ENCODE peak calls at places on chromosomes 11 and 22, in five cellular contexts. N is COR-L47; P is activated CD4-positive, alpha-beta T cell treated with anti-CD3 and anti-CD28 coated beads for 48 hours; Z is GM13977; S is colonic mucosa. K is an unnamed sample.

GRCh38 chr11:46513934-46514342 is 79.9 kb downstream of the AMBRA1 start:
- DNase-seq in N (peak; percentile 80), P (no peak), Z (no peak), S (no peak), K (peak; percentile 81)

GRCh38 chr11:83521647-83522596 is 235.8 kb upstream of the CCDC90B start:
- DNase-seq in N (peak; percentile 29), P (no peak), Z (no peak), S (no peak), K (peak; percentile 40)

GRCh38 chr11:108647701-108648527 is 17.0 kb upstream of the DDX10 start:
- DNase-seq in N (peak; percentile 59), P (peak; percentile 73), Z (no peak), S (peak; percentile 70), K (peak; percentile 55)

GRCh38 chr22:37501610-37502341 is 15.6 kb upstream of the MFNG start:
- DNase-seq in N (peak; percentile 72), P (no peak), Z (no peak), S (peak; percentile 95), K (no peak)

GRCh38 chr11:8389034-8389996 is 125.6 kb upstream of the LMO1 start:
- DNase-seq in N (peak; percentile 2), P (no peak), Z (no peak), S (no peak), K (no peak)

GRCh38 chr11:2272241-2272945 is 2.0 kb upstream of the ASCL2 start:
- DNase-seq in N (no peak), P (no peak), Z (no peak), S (peak; percentile 10), K (no peak)

GRCh38 chr11:70912226-70912840 is 340.0 kb downstream of the SHANK2 start:
- DNase-seq in N (peak; percentile 30), P (peak; percentile 8), Z (no peak), S (no peak), K (no peak)

GRCh38 chr22:29707471-29707870 is 12.3 kb upstream of the CABP7 start:
- DNase-seq in N (no peak), P (no peak), Z (no peak), S (no peak), K (no peak)

GRCh38 chr11:69656536-69657455 is 15.8 kb downstream of the CCND1 start:
- DNase-seq in N (no peak), P (no peak), Z (no peak), S (no peak), K (no peak)

GRCh38 chr11:62124186-62125113 is 639 bp downstream of the INCENP start:
- DNase-seq in N (peak; percentile 34), P (peak; percentile 52), Z (peak; percentile 69), S (peak; percentile 56), K (no peak)

GRCh38 chr11:88680806-88681205 is 343.3 kb upstream of the CTSC start:
- DNase-seq in N (no peak), P (no peak), Z (no peak), S (no peak), K (no peak)

GRCh38 chr22:23696326-23696851 is 5.6 kb downstream of the RGL4 start:
- DNase-seq in N (no peak), P (peak; percentile 86), Z (peak; percentile 85), S (no peak), K (no peak)

GRCh38 chr22:37806409-37807338 is 1.1 kb upstream of the GCAT start:
- DNase-seq in N (no peak), P (peak; percentile 35), Z (no peak), S (peak; percentile 68), K (peak; percentile 31)

GRCh38 chr11:17890333-17890732 is 122.5 kb downstream of the SERGEF start:
- DNase-seq in N (no peak), P (no peak), Z (no peak), S (no peak), K (no peak)

GRCh38 chr11:9205596-9205995 is 59.6 kb downstream of the DENND5A start:
- DNase-seq in N (no peak), P (no peak), Z (no peak), S (no peak), K (no peak)

GRCh38 chr11:73980001-73980960 is 2.4 kb downstream of the UCP2 start:
- DNase-seq in N (peak; percentile 76), P (peak; percentile 74), Z (peak; percentile 88), S (peak; percentile 83), K (peak; percentile 86)

GRCh38 chr11:110124605-110125004 is 31.4 kb downstream of the ZC3H12C start:
- DNase-seq in N (no peak), P (no peak), Z (no peak), S (no peak), K (no peak)

GRCh38 chr11:125272092-125272491 is 107.5 kb downstream of the PKNOX2 start:
- DNase-seq in N (no peak), P (no peak), Z (no peak), S (no peak), K (no peak)

GRCh38 chr11:85758026-85758425 is 52.9 kb downstream of the SYTL2 start:
- DNase-seq in N (no peak), P (no peak), Z (no peak), S (no peak), K (no peak)

GRCh38 chr11:96228472-96228871 is 114.5 kb downstream of the MAML2 start:
- DNase-seq in N (no peak), P (no peak), Z (no peak), S (peak; percentile 34), K (no peak)

GRCh38 chr11:128509990-128510389 is 77.4 kb downstream of the ETS1 start:
- DNase-seq in N (no peak), P (no peak), Z (no peak), S (no peak), K (no peak)

GRCh38 chr11:41175304-41175972 is 284.0 kb downstream of the LRRC4C start:
- DNase-seq in N (no peak), P (no peak), Z (no peak), S (no peak), K (no peak)

GRCh38 chr11:114832532-114833125 is 154.3 kb downstream of the NXPE2 start:
- DNase-seq in N (peak; percentile 70), P (no peak), Z (no peak), S (no peak), K (peak; percentile 79)

GRCh38 chr11:115580927-115581680 is 76.9 kb upstream of the CADM1 start:
- DNase-seq in N (peak; percentile 49), P (no peak), Z (no peak), S (peak; percentile 26), K (peak; percentile 41)

GRCh38 chr11:130902380-130902779 is 13.9 kb downstream of the SNX19 start:
- DNase-seq in N (no peak), P (no peak), Z (no peak), S (no peak), K (no peak)

GRCh38 chr22:26708256-26709009 is 51.0 kb downstream of the MIAT start:
- DNase-seq in N (no peak), P (no peak), Z (peak; percentile 65), S (no peak), K (no peak)

GRCh38 chr11:76962583-76963416 is 71.4 kb upstream of the B3GNT6 start:
- DNase-seq in N (no peak), P (no peak), Z (peak; percentile 48), S (peak; percentile 67), K (no peak)

GRCh38 chr11:14249121-14249963 is 109.6 kb downstream of the RRAS2 start:
- DNase-seq in N (peak; percentile 59), P (peak; percentile 77), Z (peak; percentile 54), S (peak; percentile 68), K (peak; percentile 66)

GRCh38 chr11:124865902-124866851 is 945 bp downstream of the ROBO3 start:
- DNase-seq in N (no peak), P (peak; percentile 75), Z (peak; percentile 77), S (peak; percentile 47), K (peak; percentile 43)